ENCODE peak calls at places on chromosomes 7 and 10, in six cellular contexts. One of them, this sample, is unnamed. For H3K4me1 and H3K36me3, the result is how much of the 10 kb centered on the place peaks cover.

GRCh38 chr7:7164590-7164989 is 17.8 kb upstream of the C1GALT1 start:
- DNase-seq in right atrium auricular region: no peak
- DNase-seq in cardiac muscle cell: no peak
- DNase-seq in IMR-90: no peak
- DNase-seq in hepatocyte: no peak
- DNase-seq in OCI-LY7: no peak
- DNase-seq in this sample: no peak

GRCh38 chr7:139902436-139903102 is 73.5 kb downstream of the TBXAS1 start:
- DNase-seq in right atrium auricular region: no peak
- DNase-seq in cardiac muscle cell: no peak
- DNase-seq in IMR-90: peak
- DNase-seq in hepatocyte: no peak
- DNase-seq in OCI-LY7: no peak
- DNase-seq in this sample: no peak

GRCh38 chr10:14954001-14954770 is at the start of gene DCLRE1C:
- DNase-seq in right atrium auricular region: peak
- DNase-seq in cardiac muscle cell: peak
- DNase-seq in IMR-90: peak
- DNase-seq in hepatocyte: peak
- DNase-seq in OCI-LY7: peak
- DNase-seq in this sample: peak

GRCh38 chr7:108012499-108013430 is 9.8 kb upstream of the LAMB1 start:
- DNase-seq in right atrium auricular region: no peak
- DNase-seq in cardiac muscle cell: peak
- DNase-seq in IMR-90: peak
- DNase-seq in hepatocyte: peak
- DNase-seq in OCI-LY7: no peak
- DNase-seq in this sample: no peak

GRCh38 chr10:70726909-70727495 is 54.7 kb downstream of the ADAMTS14 start:
- DNase-seq in right atrium auricular region: no peak
- DNase-seq in cardiac muscle cell: no peak
- DNase-seq in IMR-90: no peak
- DNase-seq in hepatocyte: no peak
- DNase-seq in OCI-LY7: no peak
- DNase-seq in this sample: no peak

GRCh38 chr10:89283174-89283987 is 18.5 kb upstream of the IFIT2 start:
- DNase-seq in right atrium auricular region: no peak
- DNase-seq in cardiac muscle cell: no peak
- DNase-seq in IMR-90: peak
- DNase-seq in hepatocyte: no peak
- DNase-seq in OCI-LY7: no peak
- DNase-seq in this sample: peak

GRCh38 chr10:75170215-75170614 is 40.4 kb upstream of the VDAC2 start:
- DNase-seq in right atrium auricular region: no peak
- DNase-seq in cardiac muscle cell: peak
- DNase-seq in IMR-90: no peak
- DNase-seq in hepatocyte: no peak
- DNase-seq in OCI-LY7: no peak
- DNase-seq in this sample: no peak

GRCh38 chr10:95655571-95656290 is 780 bp downstream of the ALDH18A1 start:
- DNase-seq in right atrium auricular region: no peak
- DNase-seq in cardiac muscle cell: peak
- DNase-seq in IMR-90: peak
- DNase-seq in hepatocyte: peak
- DNase-seq in OCI-LY7: peak
- DNase-seq in this sample: no peak

GRCh38 chr10:98963608-98964007 is 272.0 kb downstream of the HPSE2 start:
- DNase-seq in right atrium auricular region: no peak
- DNase-seq in cardiac muscle cell: no peak
- DNase-seq in IMR-90: peak
- DNase-seq in hepatocyte: no peak
- DNase-seq in OCI-LY7: no peak
- DNase-seq in this sample: peak

GRCh38 chr10:125121003-125121402 is 39.4 kb downstream of the CTBP2 start:
- DNase-seq in right atrium auricular region: no peak
- DNase-seq in cardiac muscle cell: no peak
- DNase-seq in IMR-90: no peak
- DNase-seq in hepatocyte: no peak
- DNase-seq in OCI-LY7: no peak
- DNase-seq in this sample: no peak

GRCh38 chr7:154332776-154333175 is 280.6 kb downstream of the DPP6 start:
- DNase-seq in right atrium auricular region: no peak
- DNase-seq in cardiac muscle cell: no peak
- DNase-seq in IMR-90: no peak
- DNase-seq in hepatocyte: no peak
- DNase-seq in OCI-LY7: no peak
- DNase-seq in this sample: no peak

GRCh38 chr10:52239771-52240170 is 74.3 kb upstream of the DKK1 start:
- DNase-seq in right atrium auricular region: no peak
- DNase-seq in cardiac muscle cell: no peak
- DNase-seq in IMR-90: no peak
- DNase-seq in hepatocyte: no peak
- DNase-seq in OCI-LY7: no peak
- DNase-seq in this sample: no peak

GRCh38 chr7:70043139-70043538 is 444.9 kb downstream of the AUTS2 start:
- DNase-seq in right atrium auricular region: no peak
- DNase-seq in cardiac muscle cell: no peak
- DNase-seq in IMR-90: no peak
- DNase-seq in hepatocyte: no peak
- DNase-seq in OCI-LY7: no peak
- DNase-seq in this sample: no peak

GRCh38 chr10:5814110-5815107 is 1.2 kb upstream of the GDI2 start:
- DNase-seq in right atrium auricular region: no peak
- DNase-seq in cardiac muscle cell: no peak
- DNase-seq in IMR-90: peak
- DNase-seq in hepatocyte: peak
- DNase-seq in OCI-LY7: peak
- DNase-seq in this sample: no peak

GRCh38 chr10:43114743-43115611 is 23.3 kb upstream of the CSGALNACT2 start:
- DNase-seq in right atrium auricular region: no peak
- DNase-seq in cardiac muscle cell: no peak
- DNase-seq in IMR-90: no peak
- DNase-seq in hepatocyte: no peak
- DNase-seq in OCI-LY7: no peak
- DNase-seq in this sample: no peak

DNA sequence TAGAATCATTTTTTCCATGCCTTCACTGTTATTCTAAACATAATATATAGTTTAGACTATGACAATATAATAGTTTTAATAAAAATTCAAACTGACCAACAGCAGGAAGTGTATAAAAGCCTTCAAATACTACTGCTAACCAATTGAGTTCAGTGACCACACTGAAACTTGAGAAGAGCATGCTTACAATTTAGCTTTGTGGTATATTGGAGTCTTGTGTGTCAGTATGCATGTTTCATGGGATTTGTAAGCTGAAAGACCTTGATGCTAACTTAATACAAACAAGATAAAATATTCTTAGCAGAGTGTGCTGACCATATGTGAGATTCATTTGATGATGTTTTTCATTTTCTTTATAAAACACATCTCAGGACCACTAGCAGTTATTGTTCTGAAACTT is 395.5 kb downstream of the SUGCT start:
- DNase-seq in right atrium auricular region: no peak
- DNase-seq in cardiac muscle cell: no peak
- DNase-seq in IMR-90: peak
- DNase-seq in hepatocyte: no peak
- DNase-seq in OCI-LY7: no peak
- DNase-seq in this sample: peak
- H3K27ac ChIP-seq in right atrium auricular region: no peak
- H3K27ac ChIP-seq in cardiac muscle cell: no peak
- H3K27ac ChIP-seq in IMR-90: no peak
- H3K27ac ChIP-seq in hepatocyte: no peak
- H3K27ac ChIP-seq in OCI-LY7: no peak
- H3K27ac ChIP-seq in this sample: no peak

DNA sequence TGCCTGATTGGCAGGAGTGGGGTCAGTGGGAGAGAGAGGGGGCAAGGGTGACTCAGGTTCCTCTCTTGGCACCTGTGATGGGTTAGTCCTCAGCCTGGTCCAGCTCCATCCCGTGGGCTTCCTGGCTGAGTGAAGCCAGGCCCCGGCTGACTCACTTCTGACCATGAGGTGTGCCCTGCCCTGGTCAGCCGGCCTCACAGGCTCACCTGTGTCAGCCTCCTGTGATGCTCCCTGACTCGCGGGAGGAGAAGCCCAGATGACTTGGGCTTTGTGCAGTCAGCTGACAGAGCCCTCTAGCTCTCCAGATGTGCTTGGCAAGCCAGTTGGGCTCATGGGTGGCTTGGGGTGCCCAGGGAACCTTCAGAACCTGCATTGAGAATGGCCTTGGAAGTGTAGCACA is 16.0 kb upstream of the PPIF start:
- DNase-seq in right atrium auricular region: no peak
- DNase-seq in cardiac muscle cell: no peak
- DNase-seq in IMR-90: peak
- DNase-seq in hepatocyte: no peak
- DNase-seq in OCI-LY7: no peak
- DNase-seq in this sample: no peak
- H3K4me1 ChIP-seq in right atrium auricular region: under half
- H3K4me1 ChIP-seq in cardiac muscle cell: under half
- H3K4me1 ChIP-seq in IMR-90: under half
- H3K4me1 ChIP-seq in hepatocyte: under half
- H3K4me1 ChIP-seq in OCI-LY7: under half
- H3K4me1 ChIP-seq in this sample: under half

DNA sequence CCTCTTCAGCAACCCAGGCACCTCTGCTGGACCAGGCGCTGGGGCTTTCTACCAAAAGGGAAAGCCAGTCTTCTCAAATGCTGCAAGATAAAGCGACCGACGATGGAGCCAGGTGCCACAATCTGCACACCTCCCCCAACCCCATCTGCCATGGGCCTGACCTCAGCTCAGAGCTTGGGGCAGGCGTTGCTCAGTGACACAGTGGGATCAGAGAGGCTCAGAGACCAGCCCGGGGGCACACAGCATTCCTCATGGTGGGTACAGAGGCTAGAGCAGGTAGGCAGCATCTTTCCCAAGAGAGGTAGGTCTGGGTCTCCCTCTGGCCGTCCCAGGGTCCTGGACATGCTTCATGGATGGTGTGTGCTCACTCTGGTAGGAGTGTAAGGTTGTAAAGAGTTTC is 56.3 kb downstream of the ZMIZ1 start:
- DNase-seq in right atrium auricular region: no peak
- DNase-seq in cardiac muscle cell: no peak
- DNase-seq in IMR-90: no peak
- DNase-seq in hepatocyte: no peak
- DNase-seq in OCI-LY7: no peak
- DNase-seq in this sample: no peak
- H3K36me3 ChIP-seq in right atrium auricular region: half or more
- H3K36me3 ChIP-seq in cardiac muscle cell: under half
- H3K36me3 ChIP-seq in IMR-90: half or more
- H3K36me3 ChIP-seq in hepatocyte: under half
- H3K36me3 ChIP-seq in OCI-LY7: under half
- H3K36me3 ChIP-seq in this sample: under half

DNA sequence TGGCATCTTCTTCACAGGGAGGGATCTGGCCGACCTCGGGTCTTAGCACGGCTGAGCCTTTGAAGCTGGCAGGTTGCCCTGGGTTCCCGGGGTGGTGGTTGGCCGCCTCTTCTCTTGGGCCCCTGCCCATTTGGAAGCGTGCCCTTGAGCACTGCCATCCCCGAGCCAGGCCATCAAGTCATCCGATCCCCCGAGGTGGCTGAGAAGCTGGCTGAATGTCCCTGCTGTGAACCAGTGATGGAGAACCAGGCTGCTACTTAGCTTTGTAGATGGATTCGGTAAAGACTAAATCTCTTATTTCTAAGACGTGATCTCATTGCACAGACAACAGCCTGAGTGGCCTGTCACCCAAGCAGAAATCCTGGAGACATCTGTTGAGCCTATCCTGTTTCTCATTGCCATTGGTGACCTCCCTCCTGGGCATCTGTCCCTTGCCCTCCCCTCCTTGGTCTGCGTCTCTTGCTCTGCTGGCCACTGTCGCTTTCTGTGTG is 74.3 kb downstream of the GRK5 start:
- DNase-seq in right atrium auricular region: peak
- DNase-seq in cardiac muscle cell: no peak
- DNase-seq in IMR-90: no peak
- DNase-seq in hepatocyte: no peak
- DNase-seq in OCI-LY7: no peak
- DNase-seq in this sample: peak
- H3K27ac ChIP-seq in right atrium auricular region: peak
- H3K27ac ChIP-seq in cardiac muscle cell: no peak
- H3K27ac ChIP-seq in IMR-90: no peak
- H3K27ac ChIP-seq in hepatocyte: no peak
- H3K27ac ChIP-seq in OCI-LY7: no peak
- H3K27ac ChIP-seq in this sample: no peak